ENCODE peak calls at places on chromosomes 7 and 10, in ten cellular contexts. U is tibial nerve, G is adrenal gland, A is thyroid gland, L is lower leg skin, S is H1, I is K562, H is IMR-90, Q is heart left ventricle, X is uterus. M is an unnamed sample.

GRCh38 chr7:157479326-157479725 is 142.5 kb downstream of the DNAJB6 start:
- DNase-seq in G (no peak), H (no peak), X (no peak), Q (no peak), U (no peak), S (peak), A (no peak), L (no peak), I (no peak), M (peak)

GRCh38 chr10:9709849-9710248 is 1307.8 kb upstream of the CELF2 start:
- DNase-seq in U (no peak), S (no peak), A (no peak), X (no peak), Q (no peak), G (no peak), L (no peak), I (no peak), H (peak), M (no peak)

GRCh38 chr7:37346761-37347160 is 101.9 kb downstream of the ELMO1 start:
- DNase-seq in G (no peak), S (no peak), X (no peak), Q (no peak), L (no peak), U (no peak), A (peak), H (no peak), I (no peak), M (no peak)

GRCh38 chr7:54932818-54933543 is 85.8 kb upstream of the EGFR start:
- DNase-seq in Q (peak), L (no peak), U (peak), X (peak), H (peak), I (no peak), A (peak), G (peak), S (peak), M (peak)

GRCh38 chr10:110576220-110576619 is 8.7 kb downstream of the SMC3 start:
- DNase-seq in U (no peak), A (no peak), H (peak), S (no peak), I (no peak), L (no peak), G (no peak), Q (no peak), X (no peak), M (no peak)

GRCh38 chr7:138396251-138397070 is 63.6 kb upstream of the TRIM24 start:
- DNase-seq in H (no peak), A (no peak), I (no peak), U (no peak), G (no peak), X (no peak), S (no peak), Q (no peak), L (no peak), M (no peak)

GRCh38 chr10:43694526-43694925 is 45.8 kb upstream of the ZNF32 start:
- DNase-seq in X (no peak), G (no peak), I (no peak), H (no peak), L (no peak), A (no peak), S (no peak), U (no peak), Q (no peak), M (no peak)

GRCh38 chr10:624605-625334 is 64.7 kb downstream of the DIP2C start:
- DNase-seq in I (peak), U (peak), Q (peak), L (peak), G (peak), S (no peak), A (peak), X (peak), H (peak), M (peak)

GRCh38 chr10:131900350-131901152 is at the start of gene PPP2R2D:
- DNase-seq in H (peak), L (peak), Q (peak), X (peak), A (peak), S (peak), I (peak), U (peak), G (peak), M (peak)

GRCh38 chr10:131899695-131900349 is 986 bp upstream of the PPP2R2D start:
- DNase-seq in H (no peak), I (no peak), G (no peak), Q (no peak), L (no peak), U (no peak), A (no peak), S (no peak), X (no peak), M (no peak)

GRCh38 chr10:131902211-131902610 is 1.4 kb downstream of the PPP2R2D start:
- DNase-seq in X (no peak), U (no peak), H (no peak), S (no peak), A (no peak), L (no peak), I (no peak), Q (no peak), G (no peak), M (no peak)

GRCh38 chr10:131902691-131903090 is 1.9 kb downstream of the PPP2R2D start:
- DNase-seq in U (no peak), Q (no peak), H (no peak), S (no peak), X (no peak), A (no peak), G (no peak), I (no peak), L (no peak), M (peak)

DNA sequence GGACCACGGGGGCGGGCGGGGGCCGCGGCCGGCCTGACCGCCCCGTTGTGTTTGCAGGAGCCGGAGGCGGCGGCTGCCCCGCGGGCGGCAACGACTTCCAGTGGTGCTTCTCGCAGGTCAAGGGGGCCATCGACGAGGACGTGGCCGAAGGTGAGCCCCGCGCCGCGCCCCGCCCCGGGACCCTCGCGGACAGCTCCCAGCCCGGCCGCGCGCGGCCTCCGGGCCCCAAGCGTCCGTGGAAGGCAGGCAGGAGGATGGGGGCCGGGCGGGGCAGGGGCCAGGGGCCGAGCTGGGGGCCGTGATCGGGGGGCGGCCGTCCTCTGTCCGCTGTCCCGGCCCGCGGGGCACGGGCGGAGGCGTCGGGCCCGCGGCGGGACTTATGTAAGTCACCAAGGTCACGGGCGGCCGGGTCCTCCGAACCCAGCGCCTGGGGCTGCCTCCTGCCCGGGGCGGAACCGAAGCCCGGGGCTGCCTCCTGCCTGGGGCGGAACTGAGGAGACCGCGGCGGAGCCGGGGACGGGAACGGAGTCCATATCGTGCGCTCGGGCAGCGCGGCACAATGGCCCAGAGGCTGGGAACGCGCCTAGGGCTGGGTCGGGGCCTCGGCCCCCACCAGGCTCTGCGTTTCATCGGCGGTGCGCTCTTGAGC is 497 bp downstream of the PPP2R2D start:
- DNase-seq in U (no peak), Q (peak), A (peak), L (no peak), I (peak), G (peak), S (no peak), X (peak), H (peak), M (peak)
- TF ChIP-seq POLR2A in U (no peak), Q (no peak), A (peak), L (no peak), I (no peak), G (peak), S (no peak), X (no peak), H (no peak), M (no peak)

GRCh38 chr7:39304683-39305405 is 261.4 kb upstream of the YAE1 start:
- DNase-seq in Q (no peak), G (no peak), X (no peak), A (no peak), I (no peak), U (no peak), L (no peak), S (no peak), H (no peak), M (no peak)
- H3K4me3 ChIP-seq in Q (no peak), G (no peak), X (no peak), A (no peak), I (no peak), U (no peak), L (no peak), S (no peak), H (no peak), M (no peak)

DNA sequence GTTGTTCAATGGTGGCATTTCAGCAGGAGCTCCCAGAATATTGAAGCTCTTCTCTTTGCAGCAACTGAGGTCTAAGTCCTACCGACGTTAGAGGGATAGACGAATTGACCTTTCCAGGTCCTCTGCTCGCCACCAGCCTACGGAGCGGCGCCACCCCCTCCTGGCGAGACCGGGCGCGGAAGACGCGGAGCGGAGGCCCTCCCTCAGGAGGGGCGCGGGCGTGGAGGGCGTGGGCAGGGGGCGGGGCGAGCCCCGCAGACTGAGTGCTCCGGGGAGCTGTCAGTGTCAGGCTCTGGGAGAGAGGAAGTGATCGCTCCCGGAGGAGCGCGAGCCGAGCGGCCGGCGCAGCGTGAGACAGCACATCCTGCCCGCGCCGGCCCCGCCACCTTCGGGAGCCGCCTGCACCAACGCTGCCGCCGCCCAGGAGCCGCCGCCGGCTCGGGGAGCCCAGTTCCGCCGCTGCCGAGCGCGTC is at the start of gene DYNC1I1:
- DNase-seq in X (peak), L (peak), G (peak), U (peak), Q (peak), H (peak), A (peak), I (peak), S (no peak), M (peak)
- TF ChIP-seq POLR2A in X (no peak), L (no peak), G (peak), U (no peak), Q (peak), H (no peak), A (peak), I (no peak), S (no peak), M (no peak)

DNA sequence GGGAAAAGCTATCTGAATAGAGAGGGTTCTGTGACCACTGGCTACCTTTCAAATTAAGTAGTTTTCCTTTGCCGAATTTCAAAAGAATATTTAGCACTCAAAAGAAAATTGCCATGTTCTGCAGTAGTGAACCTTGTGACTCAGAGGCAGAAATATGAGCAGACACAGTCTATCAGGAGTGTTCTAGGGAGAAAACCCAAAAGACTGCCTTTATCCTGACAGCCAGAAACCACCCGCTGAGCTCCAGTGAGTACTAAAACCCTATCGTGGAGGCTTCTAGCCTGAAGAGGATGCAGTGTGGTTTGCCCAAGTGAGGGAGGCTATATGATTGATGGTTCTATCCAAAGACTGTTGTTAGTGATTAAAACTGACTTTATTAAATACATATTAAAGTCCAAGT is 21.9 kb downstream of the CHRM2 start:
- DNase-seq in Q (no peak), A (no peak), G (no peak), H (peak), X (no peak), L (no peak), U (no peak), I (no peak), S (no peak), M (no peak)
- H3K4me3 ChIP-seq in Q (no peak), A (no peak), G (no peak), H (no peak), X (no peak), L (no peak), U (no peak), I (no peak), S (no peak), M (no peak)

GRCh38 chr10:119542357-119542989 is at the start of gene RGS10:
- DNase-seq in Q (peak), X (peak), I (peak), G (peak), S (peak), H (peak), U (peak), L (peak), A (peak), M (peak)
- TF ChIP-seq POLR2A in Q (no peak), X (peak), I (peak), G (no peak), S (no peak), H (peak), U (peak), L (no peak), A (peak), M (peak)

GRCh38 chr10:34815174-34816066 is at the start of gene PARD3:
- DNase-seq in G (peak), X (peak), Q (peak), L (peak), S (peak), I (peak), A (peak), U (peak), H (peak), M (peak)
- H3K4me3 ChIP-seq in G (peak), X (peak), Q (peak), L (peak), S (peak), I (peak), A (peak), U (peak), H (peak), M (peak)

GRCh38 chr7:29853072-29853471 is 46.8 kb downstream of the WIPF3 start:
- DNase-seq in U (no peak), L (peak), H (no peak), Q (no peak), X (no peak), I (no peak), G (no peak), A (no peak), S (no peak), M (no peak)

GRCh38 chr7:29851487-29851886 is 45.2 kb downstream of the WIPF3 start:
- DNase-seq in Q (peak), L (no peak), G (no peak), I (no peak), X (no peak), A (no peak), H (no peak), U (no peak), S (no peak), M (no peak)

GRCh38 chr7:29854257-29854938 is 48.1 kb downstream of the WIPF3 start:
- DNase-seq in I (peak), A (no peak), Q (no peak), L (no peak), H (no peak), U (no peak), S (no peak), G (no peak), X (no peak), M (no peak)

GRCh38 chr7:29852457-29852856 is 46.1 kb downstream of the WIPF3 start:
- DNase-seq in Q (no peak), H (no peak), A (no peak), X (no peak), G (no peak), I (no peak), S (no peak), U (no peak), L (no peak), M (no peak)

GRCh38 chr7:29853775-29854174 is 47.5 kb downstream of the WIPF3 start:
- DNase-seq in L (no peak), U (no peak), G (no peak), I (no peak), S (no peak), H (no peak), X (no peak), Q (no peak), A (no peak), M (no peak)
- TF ChIP-seq POLR2A in L (no peak), U (no peak), G (no peak), I (no peak), S (no peak), H (no peak), X (no peak), Q (no peak), A (no peak), M (no peak)

GRCh38 chr7:101902680-101903504 is 85.5 kb downstream of the CUX1 start:
- DNase-seq in L (no peak), G (no peak), A (no peak), Q (no peak), U (no peak), X (no peak), H (no peak), S (no peak), I (peak), M (no peak)

GRCh38 chr7:101898019-101898575 is 80.7 kb downstream of the CUX1 start:
- DNase-seq in Q (no peak), S (no peak), I (no peak), G (no peak), U (no peak), H (no peak), L (no peak), A (peak), X (no peak), M (no peak)

GRCh38 chr7:101901661-101902491 is 84.5 kb downstream of the CUX1 start:
- DNase-seq in X (no peak), U (no peak), A (no peak), I (peak), Q (no peak), G (no peak), S (no peak), L (no peak), H (peak), M (no peak)

GRCh38 chr7:101899616-101900015 is 82.2 kb downstream of the CUX1 start:
- DNase-seq in Q (no peak), L (no peak), A (peak), H (no peak), S (no peak), G (no peak), X (no peak), U (no peak), I (no peak), M (no peak)

GRCh38 chr7:101900103-101900502 is 82.7 kb downstream of the CUX1 start:
- DNase-seq in A (peak), U (no peak), Q (peak), G (no peak), S (no peak), H (no peak), L (no peak), I (no peak), X (no peak), M (no peak)
- H3K4me3 ChIP-seq in A (no peak), U (no peak), Q (peak), G (no peak), S (no peak), H (no peak), L (no peak), I (no peak), X (peak), M (no peak)

GRCh38 chr10:11147723-11148122 is 130.1 kb downstream of the CELF2 start:
- DNase-seq in Q (no peak), H (no peak), G (peak), A (peak), S (no peak), U (no peak), X (no peak), I (no peak), L (no peak), M (no peak)

GRCh38 chr10:11143240-11143639 is 125.6 kb downstream of the CELF2 start:
- DNase-seq in U (no peak), S (no peak), X (no peak), L (no peak), I (no peak), Q (no peak), H (no peak), A (no peak), G (no peak), M (no peak)

GRCh38 chr10:11146402-11147171 is 128.9 kb downstream of the CELF2 start:
- DNase-seq in X (no peak), L (no peak), A (no peak), H (peak), I (peak), S (no peak), G (no peak), U (no peak), Q (no peak), M (no peak)

GRCh38 chr10:11144626-11145497 is 127.2 kb downstream of the CELF2 start:
- DNase-seq in S (no peak), G (no peak), H (no peak), Q (no peak), U (no peak), X (no peak), L (no peak), A (no peak), I (no peak), M (no peak)

DNA sequence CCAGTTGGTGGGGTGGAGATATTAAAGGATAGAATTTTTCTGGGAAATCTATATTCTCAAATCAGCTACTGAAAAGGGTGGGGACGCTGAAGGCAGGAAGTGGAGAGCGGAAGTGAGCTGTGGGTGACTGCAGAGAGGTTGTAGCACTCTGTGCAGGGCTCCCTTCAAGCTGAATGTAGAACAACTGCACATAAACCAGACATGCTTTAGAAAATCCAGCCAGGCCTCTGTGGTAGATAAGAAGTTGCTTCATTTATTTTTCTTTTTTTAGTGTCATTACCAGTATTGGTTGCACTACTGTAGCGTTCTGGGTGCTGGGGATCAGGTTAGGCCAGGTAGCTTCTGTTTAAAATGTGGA is 127.8 kb downstream of the CELF2 start:
- DNase-seq in U (no peak), H (no peak), X (no peak), G (no peak), L (no peak), I (peak), A (no peak), Q (peak), S (no peak), M (no peak)
- TF ChIP-seq POLR2A in U (no peak), H (no peak), X (no peak), G (no peak), L (no peak), I (no peak), A (no peak), Q (no peak), S (no peak), M (no peak)